ENCODE peak calls at places on chromosomes 3 and 15, in ten cellular contexts. L is stimulated activated memory B cell treated with anti-CD40 and anti-IgM and Interleukin-4, amounts not matched to agents 10 μg/mL and 1 μg/mL and 100 μg/mL, for 72 hours; A is Right ventricle myocardium superior; K is heart left ventricle; C is lower lobe of right lung; H is left lung; D is HCT116; U is central memory CD8-positive, alpha-beta T cell; B is upper lobe of left lung; E is K562. P is an unnamed sample.

GRCh38 chr3:49656541-49657112 is 17.5 kb upstream of the APEH start:
- ATAC-seq in L (no peak), A (no peak), K (no peak), C (no peak), H (no peak), D (no peak), U (no peak), B (no peak), E (peak), P (no peak)

GRCh38 chr3:46065751-46066256 is 38.5 kb upstream of the XCR1 start:
- ATAC-seq in L (no peak), A (no peak), K (no peak), C (no peak), H (no peak), D (peak), U (no peak), B (no peak), E (peak), P (no peak)

GRCh38 chr3:100108464-100109079 is 5.7 kb downstream of the FILIP1L start:
- ATAC-seq in L (no peak), A (no peak), K (no peak), C (no peak), H (no peak), D (no peak), U (no peak), B (no peak), E (no peak), P (no peak)

GRCh38 chr3:64387688-64388087 is 162.4 kb upstream of the PRICKLE2 start:
- ATAC-seq in L (no peak), A (no peak), K (no peak), C (no peak), H (no peak), D (no peak), U (no peak), B (no peak), E (no peak), P (no peak)

GRCh38 chr15:77557178-77557960 is 75.3 kb downstream of the LINGO1 start:
- ATAC-seq in L (no peak), A (peak), K (peak), C (no peak), H (no peak), D (no peak), U (no peak), B (no peak), E (peak), P (no peak)

GRCh38 chr15:99683000-99683670 is 50.1 kb downstream of the LYSMD4 start:
- ATAC-seq in L (no peak), A (peak), K (peak), C (peak), H (peak), D (no peak), U (peak), B (no peak), E (no peak), P (no peak)

GRCh38 chr3:32973982-32974381 is 22.5 kb downstream of the CCR4 start:
- ATAC-seq in L (peak), A (no peak), K (no peak), C (no peak), H (no peak), D (no peak), U (peak), B (no peak), E (no peak), P (no peak)

GRCh38 chr15:41630616-41631218 is 29.5 kb upstream of the MGA start:
- ATAC-seq in L (no peak), A (no peak), K (no peak), C (no peak), H (no peak), D (no peak), U (no peak), B (no peak), E (no peak), P (no peak)

GRCh38 chr3:127473244-127474024 is 117.1 kb downstream of the TPRA1 start:
- ATAC-seq in L (no peak), A (no peak), K (no peak), C (peak), H (peak), D (peak), U (no peak), B (no peak), E (peak), P (no peak)

GRCh38 chr15:68589012-68589411 is 10.2 kb downstream of the CORO2B start:
- ATAC-seq in L (no peak), A (no peak), K (no peak), C (no peak), H (no peak), D (no peak), U (no peak), B (no peak), E (no peak), P (no peak)

GRCh38 chr3:98360681-98361080 is 7.0 kb downstream of the OR5K4 start:
- ATAC-seq in L (no peak), A (no peak), K (no peak), C (no peak), H (no peak), D (no peak), U (no peak), B (no peak), E (no peak), P (no peak)

GRCh38 chr3:189324538-189325138 is 152.9 kb downstream of the TPRG1 start:
- ATAC-seq in L (peak), A (peak), K (no peak), C (peak), H (peak), D (peak), U (peak), B (peak), E (no peak), P (no peak)

P was measured in gastroesophageal sphincter.